ENCODE peak calls at places on chromosome 17, in four cellular contexts. S is AG04450; A is stimulated activated CD8-positive, alpha-beta memory T cell treated with anti-CD3 and anti-CD28 coated beads, Interleukin-4, amount 100 ng/mL, for 1 hour; Y is EH. U is an unnamed sample.

GRCh38 chr17:79707931-79708891 is 22.5 kb upstream of the ENPP7 start:
- DNase-seq in S (no peak), A (peak; percentile 22), Y (peak; percentile 51), U (peak; percentile 92)

GRCh38 chr17:69677130-69677529 is 262.6 kb downstream of the MAP2K6 start:
- DNase-seq in S (no peak), A (no peak), Y (no peak), U (no peak)

GRCh38 chr17:36703860-36704266 is 102.5 kb downstream of the MRM1 start:
- DNase-seq in S (no peak), A (no peak), Y (peak; percentile 45), U (no peak)

GRCh38 chr17:10745231-10745630 is 15.4 kb upstream of the TMEM220 start:
- DNase-seq in S (no peak), A (no peak), Y (peak; percentile 52), U (no peak)

GRCh38 chr17:53466733-53467132 is 356.0 kb upstream of the KIF2B start:
- DNase-seq in S (no peak), A (no peak), Y (no peak), U (no peak)

GRCh38 chr17:1083451-1084187 is 86.7 kb downstream of the TIMM22 start:
- DNase-seq in S (no peak), A (no peak), Y (no peak), U (no peak)

GRCh38 chr17:72890711-72891110 is 201.8 kb downstream of the SLC39A11 start:
- DNase-seq in S (no peak), A (no peak), Y (peak; percentile 68), U (no peak)

GRCh38 chr17:77840156-77840555 is 118.3 kb upstream of the TNRC6C start:
- DNase-seq in S (no peak), A (no peak), Y (no peak), U (no peak)

GRCh38 chr17:32518856-32519768 is 32.3 kb downstream of the CDK5R1 start:
- DNase-seq in S (no peak), A (peak; percentile 32), Y (peak; percentile 62), U (peak; percentile 84)

GRCh38 chr17:65799454-65799853 is 238.0 kb upstream of the AXIN2 start:
- DNase-seq in S (no peak), A (no peak), Y (no peak), U (no peak)

GRCh38 chr17:9432867-9433495 is 142.6 kb downstream of the STX8 start:
- DNase-seq in S (no peak), A (no peak), Y (peak; percentile 32), U (no peak)

U was measured in H1.